ENCODE peak calls at places on chromosomes 13 and 19, in seven cellular contexts. One of them, this sample, is unnamed.

GRCh38 chr19:32824906-32825608 is 44.5 kb downstream of the SLC7A9 start:
- DNase-seq in heart right ventricle: no peak
- DNase-seq in fibroblast of mammary gland: no peak
- DNase-seq in HFF-Myc: no peak
- DNase-seq in testis: no peak
- DNase-seq in omental fat pad: no peak
- DNase-seq in GM13977: no peak
- DNase-seq in this sample: no peak

GRCh38 chr13:48977973-48978372 is 2.3 kb downstream of the FNDC3A start:
- DNase-seq in heart right ventricle: no peak
- DNase-seq in fibroblast of mammary gland: peak
- DNase-seq in HFF-Myc: no peak
- DNase-seq in testis: no peak
- DNase-seq in omental fat pad: no peak
- DNase-seq in GM13977: peak
- DNase-seq in this sample: no peak

GRCh38 chr13:33937373-33938087 is 119.6 kb downstream of the RFC3 start:
- DNase-seq in heart right ventricle: no peak
- DNase-seq in fibroblast of mammary gland: no peak
- DNase-seq in HFF-Myc: no peak
- DNase-seq in testis: peak
- DNase-seq in omental fat pad: no peak
- DNase-seq in GM13977: no peak
- DNase-seq in this sample: no peak

GRCh38 chr13:58165617-58166016 is 534.1 kb downstream of the PCDH17 start:
- DNase-seq in heart right ventricle: no peak
- DNase-seq in fibroblast of mammary gland: no peak
- DNase-seq in HFF-Myc: no peak
- DNase-seq in testis: no peak
- DNase-seq in omental fat pad: no peak
- DNase-seq in GM13977: no peak
- DNase-seq in this sample: no peak

GRCh38 chr19:50796128-50796633 is 6.0 kb downstream of the ACP4 start:
- DNase-seq in heart right ventricle: no peak
- DNase-seq in fibroblast of mammary gland: no peak
- DNase-seq in HFF-Myc: no peak
- DNase-seq in testis: no peak
- DNase-seq in omental fat pad: no peak
- DNase-seq in GM13977: no peak
- DNase-seq in this sample: no peak

GRCh38 chr19:9850235-9850959 is 15.3 kb downstream of the PIN1 start:
- DNase-seq in heart right ventricle: no peak
- DNase-seq in fibroblast of mammary gland: no peak
- DNase-seq in HFF-Myc: no peak
- DNase-seq in testis: no peak
- DNase-seq in omental fat pad: no peak
- DNase-seq in GM13977: peak
- DNase-seq in this sample: no peak

GRCh38 chr13:95485045-95485517 is 67.4 kb upstream of the CLDN10 start:
- DNase-seq in heart right ventricle: no peak
- DNase-seq in fibroblast of mammary gland: peak
- DNase-seq in HFF-Myc: no peak
- DNase-seq in testis: no peak
- DNase-seq in omental fat pad: no peak
- DNase-seq in GM13977: no peak
- DNase-seq in this sample: peak

GRCh38 chr19:4980087-4980486 is 11.2 kb downstream of the KDM4B start:
- DNase-seq in heart right ventricle: no peak
- DNase-seq in fibroblast of mammary gland: no peak
- DNase-seq in HFF-Myc: no peak
- DNase-seq in testis: no peak
- DNase-seq in omental fat pad: no peak
- DNase-seq in GM13977: no peak
- DNase-seq in this sample: no peak

GRCh38 chr19:35348909-35349611 is 1.4 kb downstream of the FFAR1 start:
- DNase-seq in heart right ventricle: no peak
- DNase-seq in fibroblast of mammary gland: no peak
- DNase-seq in HFF-Myc: no peak
- DNase-seq in testis: peak
- DNase-seq in omental fat pad: peak
- DNase-seq in GM13977: peak
- DNase-seq in this sample: no peak

GRCh38 chr13:106337096-106337495 is 198.4 kb downstream of the EFNB2 start:
- DNase-seq in heart right ventricle: no peak
- DNase-seq in fibroblast of mammary gland: peak
- DNase-seq in HFF-Myc: no peak
- DNase-seq in testis: no peak
- DNase-seq in omental fat pad: no peak
- DNase-seq in GM13977: no peak
- DNase-seq in this sample: peak

GRCh38 chr13:69793803-69794453 is 313.7 kb upstream of the ATXN8OS start:
- DNase-seq in heart right ventricle: no peak
- DNase-seq in fibroblast of mammary gland: no peak
- DNase-seq in HFF-Myc: no peak
- DNase-seq in testis: no peak
- DNase-seq in omental fat pad: no peak
- DNase-seq in GM13977: no peak
- DNase-seq in this sample: no peak

GRCh38 chr19:42850981-42851717 is 28.4 kb downstream of the PSG1 start:
- DNase-seq in heart right ventricle: peak
- DNase-seq in fibroblast of mammary gland: peak
- DNase-seq in HFF-Myc: peak
- DNase-seq in testis: no peak
- DNase-seq in omental fat pad: no peak
- DNase-seq in GM13977: no peak
- DNase-seq in this sample: peak

DNA sequence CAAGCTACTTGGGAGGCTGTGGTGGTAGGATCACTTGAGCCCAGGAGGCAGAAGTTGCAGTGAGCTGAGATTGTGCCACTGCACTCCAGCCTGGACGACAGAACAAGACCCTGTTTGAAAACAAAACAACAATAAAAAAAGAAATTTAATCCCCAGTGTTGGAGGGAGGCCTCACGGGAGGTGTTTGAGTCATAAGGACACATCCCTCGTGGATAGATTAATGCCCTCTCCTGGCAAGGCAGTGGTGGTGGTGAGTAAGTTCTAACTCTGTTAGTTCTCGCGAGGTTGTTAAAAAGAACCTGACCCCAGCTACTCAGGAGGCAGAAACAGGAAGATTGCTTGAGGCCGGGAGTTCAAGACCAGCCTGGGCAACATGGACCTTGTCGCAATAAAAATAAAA is 27.6 kb upstream of the SIN3B start:
- DNase-seq in heart right ventricle: no peak
- DNase-seq in fibroblast of mammary gland: peak
- DNase-seq in HFF-Myc: no peak
- DNase-seq in testis: no peak
- DNase-seq in omental fat pad: no peak
- DNase-seq in GM13977: no peak
- DNase-seq in this sample: peak
- TF ChIP-seq CTCF in heart right ventricle: no peak
- TF ChIP-seq CTCF in fibroblast of mammary gland: no peak
- TF ChIP-seq CTCF in HFF-Myc: no peak
- TF ChIP-seq CTCF in testis: no peak
- TF ChIP-seq CTCF in omental fat pad: no peak
- TF ChIP-seq CTCF in GM13977: no peak
- TF ChIP-seq CTCF in this sample: no peak

DNA sequence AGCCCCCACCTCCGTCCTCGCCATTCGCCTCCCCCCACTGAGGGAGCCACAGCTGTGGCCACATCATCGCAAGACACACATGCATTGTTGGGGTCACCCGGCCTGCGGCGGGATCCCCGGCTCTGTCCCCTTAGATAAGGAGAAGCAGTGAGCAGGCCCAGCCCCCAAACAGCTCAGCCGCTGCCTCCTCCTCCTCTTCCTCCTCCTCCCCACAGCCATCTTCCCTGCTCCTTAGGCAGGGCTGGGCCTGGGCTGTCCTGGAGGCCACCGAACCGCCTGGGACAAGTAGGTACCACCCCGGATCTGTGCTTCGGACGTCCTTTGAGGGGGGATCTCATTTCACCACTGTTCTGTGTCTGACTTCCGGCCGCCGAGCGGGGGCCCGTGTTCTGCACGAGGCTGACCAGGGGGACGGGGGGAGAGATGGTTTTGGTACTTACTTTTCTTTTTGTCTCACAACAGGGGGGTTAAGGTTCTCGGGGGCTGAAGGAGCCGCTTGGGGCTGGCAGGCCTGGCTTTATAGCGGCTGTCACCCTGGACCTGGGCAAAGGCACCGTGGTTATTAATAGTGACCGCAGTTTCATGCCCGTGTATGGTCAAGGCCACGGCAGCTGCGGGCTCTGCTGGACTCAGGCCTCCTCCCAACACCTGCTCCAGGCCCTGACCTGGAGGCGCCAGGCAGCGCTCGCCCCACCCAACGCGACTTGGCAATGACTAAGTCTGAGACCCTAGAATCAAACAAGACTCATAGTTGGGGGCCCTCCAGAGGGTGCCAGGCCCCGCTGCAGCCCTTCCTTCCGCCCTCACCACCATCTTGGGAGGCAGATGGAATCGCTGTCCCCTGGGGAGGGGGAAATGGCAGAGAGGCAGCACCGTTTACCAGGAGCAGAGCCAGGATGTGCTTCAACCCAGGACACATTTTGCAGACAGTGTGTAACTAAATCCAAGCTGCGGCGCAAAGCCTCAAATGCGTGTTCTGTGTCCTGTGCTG is 18.3 kb downstream of the NMRK2 start:
- DNase-seq in heart right ventricle: peak
- DNase-seq in fibroblast of mammary gland: no peak
- DNase-seq in HFF-Myc: no peak
- DNase-seq in testis: peak
- DNase-seq in omental fat pad: no peak
- DNase-seq in GM13977: no peak
- DNase-seq in this sample: no peak
- TF ChIP-seq CTCF in heart right ventricle: no peak
- TF ChIP-seq CTCF in fibroblast of mammary gland: no peak
- TF ChIP-seq CTCF in HFF-Myc: no peak
- TF ChIP-seq CTCF in testis: no peak
- TF ChIP-seq CTCF in omental fat pad: no peak
- TF ChIP-seq CTCF in GM13977: no peak
- TF ChIP-seq CTCF in this sample: no peak

GRCh38 chr13:19984430-19985218 is 26.1 kb downstream of the ZMYM2 start:
- DNase-seq in heart right ventricle: no peak
- DNase-seq in fibroblast of mammary gland: peak
- DNase-seq in HFF-Myc: peak
- DNase-seq in testis: no peak
- DNase-seq in omental fat pad: no peak
- DNase-seq in GM13977: peak
- DNase-seq in this sample: peak
- TF ChIP-seq CTCF in heart right ventricle: peak
- TF ChIP-seq CTCF in fibroblast of mammary gland: peak
- TF ChIP-seq CTCF in HFF-Myc: peak
- TF ChIP-seq CTCF in testis: peak
- TF ChIP-seq CTCF in omental fat pad: no peak
- TF ChIP-seq CTCF in GM13977: peak
- TF ChIP-seq CTCF in this sample: peak

GRCh38 chr19:44596428-44597130 is 16.8 kb upstream of the IGSF23 start:
- DNase-seq in heart right ventricle: no peak
- DNase-seq in fibroblast of mammary gland: no peak
- DNase-seq in HFF-Myc: no peak
- DNase-seq in testis: no peak
- DNase-seq in omental fat pad: no peak
- DNase-seq in GM13977: no peak
- DNase-seq in this sample: no peak

GRCh38 chr19:44598880-44599279 is 14.5 kb upstream of the IGSF23 start:
- DNase-seq in heart right ventricle: no peak
- DNase-seq in fibroblast of mammary gland: no peak
- DNase-seq in HFF-Myc: no peak
- DNase-seq in testis: no peak
- DNase-seq in omental fat pad: no peak
- DNase-seq in GM13977: no peak
- DNase-seq in this sample: no peak

GRCh38 chr19:44600466-44600865 is 12.9 kb upstream of the IGSF23 start:
- DNase-seq in heart right ventricle: no peak
- DNase-seq in fibroblast of mammary gland: peak
- DNase-seq in HFF-Myc: no peak
- DNase-seq in testis: no peak
- DNase-seq in omental fat pad: no peak
- DNase-seq in GM13977: no peak
- DNase-seq in this sample: no peak

GRCh38 chr19:44597131-44597491 is 16.3 kb upstream of the IGSF23 start:
- DNase-seq in heart right ventricle: no peak
- DNase-seq in fibroblast of mammary gland: no peak
- DNase-seq in HFF-Myc: no peak
- DNase-seq in testis: no peak
- DNase-seq in omental fat pad: no peak
- DNase-seq in GM13977: no peak
- DNase-seq in this sample: no peak

DNA sequence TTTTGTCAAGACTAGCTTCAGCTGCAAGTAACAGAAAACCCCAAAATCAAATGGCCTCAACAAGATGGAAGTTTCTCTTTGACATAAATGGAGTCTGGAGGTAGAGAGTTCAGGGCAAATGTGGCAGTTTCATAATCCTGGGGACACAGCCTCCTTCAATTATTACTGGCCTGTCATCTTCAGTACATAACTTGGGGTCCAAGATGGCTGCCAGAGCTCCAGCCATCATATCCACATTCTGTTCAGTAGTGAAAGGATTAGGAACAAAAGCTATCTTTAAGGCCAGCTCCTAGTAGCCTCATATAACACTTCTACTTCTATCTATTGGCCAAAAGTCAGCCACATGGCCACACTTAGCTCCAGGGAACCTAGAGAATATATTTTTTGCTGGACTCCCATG is 15.0 kb upstream of the IGSF23 start:
- DNase-seq in heart right ventricle: no peak
- DNase-seq in fibroblast of mammary gland: no peak
- DNase-seq in HFF-Myc: no peak
- DNase-seq in testis: no peak
- DNase-seq in omental fat pad: no peak
- DNase-seq in GM13977: no peak
- DNase-seq in this sample: no peak
- TF ChIP-seq CTCF in heart right ventricle: no peak
- TF ChIP-seq CTCF in fibroblast of mammary gland: no peak
- TF ChIP-seq CTCF in HFF-Myc: no peak
- TF ChIP-seq CTCF in testis: no peak
- TF ChIP-seq CTCF in omental fat pad: no peak
- TF ChIP-seq CTCF in GM13977: no peak
- TF ChIP-seq CTCF in this sample: no peak

GRCh38 chr13:27953671-27954405 is 15.3 kb downstream of the CDX2 start:
- DNase-seq in heart right ventricle: peak
- DNase-seq in fibroblast of mammary gland: peak
- DNase-seq in HFF-Myc: peak
- DNase-seq in testis: peak
- DNase-seq in omental fat pad: no peak
- DNase-seq in GM13977: peak
- DNase-seq in this sample: peak
- TF ChIP-seq CTCF in heart right ventricle: peak
- TF ChIP-seq CTCF in fibroblast of mammary gland: no peak
- TF ChIP-seq CTCF in HFF-Myc: peak
- TF ChIP-seq CTCF in testis: peak
- TF ChIP-seq CTCF in omental fat pad: no peak
- TF ChIP-seq CTCF in GM13977: peak
- TF ChIP-seq CTCF in this sample: peak